ENCODE peak calls at places on chromosomes 5 and 9, in eight cellular contexts. L is heart left ventricle; W is LoVo; P is NCI-H1436 treated with DMSO at 0.1 percent for 48 hours; E is activated CD4-positive, alpha-beta T cell treated with anti-CD3 and anti-CD28 coated beads, Interleukin-2, amount 10 ng/mL, durations not matched to agents 7 days and 5 days; J is RWPE1; Z is stimulated activated CD8-positive, alpha-beta memory T cell treated with anti-CD3 and anti-CD28 coated beads, Interleukin-4, amount 100 ng/mL, for 48 hours; I is cardiac fibroblast. D is an unnamed sample.

GRCh38 chr5:116075117-116075910 is 9.5 kb upstream of the COMMD10 start:
- DNase-seq in L (no peak), W (no peak), P (no peak), E (no peak), J (no peak), Z (no peak), I (no peak), D (no peak)

GRCh38 chr9:113583511-113584470 is 120.3 kb downstream of the RGS3 start:
- DNase-seq in L (peak), W (no peak), P (no peak), E (no peak), J (no peak), Z (no peak), I (no peak), D (peak)

GRCh38 chr5:56360816-56361215 is 127.7 kb upstream of the ANKRD55 start:
- DNase-seq in L (no peak), W (no peak), P (no peak), E (no peak), J (no peak), Z (no peak), I (no peak), D (no peak)

GRCh38 chr9:116369706-116370105 is 216.1 kb downstream of the PAPPA start:
- DNase-seq in L (no peak), W (no peak), P (no peak), E (no peak), J (no peak), Z (no peak), I (no peak), D (no peak)

GRCh38 chr5:131976414-131977211 is 31.1 kb upstream of the MEIKIN start:
- DNase-seq in L (no peak), W (no peak), P (no peak), E (no peak), J (no peak), Z (no peak), I (no peak), D (no peak)

GRCh38 chr5:885127-885442 is 7.5 kb downstream of the BRD9 start:
- DNase-seq in L (peak), W (no peak), P (no peak), E (no peak), J (no peak), Z (no peak), I (no peak), D (peak)

GRCh38 chr5:142015781-142016533 is 3.1 kb upstream of the GNPDA1 start:
- DNase-seq in L (no peak), W (no peak), P (no peak), E (peak), J (peak), Z (peak), I (peak), D (no peak)

GRCh38 chr5:151005975-151006576 is 14.3 kb upstream of the GPX3 start:
- DNase-seq in L (peak), W (peak), P (no peak), E (no peak), J (no peak), Z (no peak), I (peak), D (peak)

GRCh38 chr9:111926421-111926875 is 29.8 kb downstream of the UGCG start:
- DNase-seq in L (no peak), W (no peak), P (no peak), E (peak), J (no peak), Z (peak), I (peak), D (peak)

GRCh38 chr9:18489861-18490260 is 15.9 kb downstream of the ADAMTSL1 start:
- DNase-seq in L (no peak), W (no peak), P (no peak), E (no peak), J (no peak), Z (no peak), I (peak), D (no peak)

GRCh38 chr9:129170229-129170628 is 7.8 kb downstream of the IER5L start:
- DNase-seq in L (no peak), W (no peak), P (no peak), E (no peak), J (peak), Z (peak), I (peak), D (no peak)

D was measured in right cardiac atrium.